ENCODE peak calls at places on chromosomes 2 and 18, in nine cellular contexts. G is K562, J is endothelial cell of umbilical vein, A is H1, F is transverse colon, E is HCT116, S is Panc1, Y is stomach, B is SK-N-SH. O is an unnamed sample. For H3K36me3, the result is how much of the 10 kb centered on the place peaks cover.

GRCh38 chr2:191386938-191387536 is 141.8 kb downstream of the MYO1B start:
- DNase-seq in A (no peak), E (no peak), S (no peak), F (no peak), Y (no peak), J (peak), B (no peak), G (no peak), O (no peak)

GRCh38 chr18:76709659-76710645 is 112.4 kb upstream of the ZNF236 start:
- DNase-seq in F (peak), E (peak), G (peak), A (peak), Y (peak), B (peak), J (peak), S (peak), O (no peak)

GRCh38 chr2:128306081-128306930 is 12.4 kb downstream of the HS6ST1 start:
- DNase-seq in B (no peak), A (no peak), S (no peak), F (peak), Y (peak), G (peak), E (no peak), J (no peak), O (no peak)

GRCh38 chr18:52190630-52191029 is 149.4 kb upstream of the DCC start:
- DNase-seq in B (no peak), A (no peak), F (no peak), G (no peak), Y (no peak), E (no peak), S (no peak), J (no peak), O (no peak)

GRCh38 chr2:219230201-219230540 is 565 bp downstream of the ANKZF1 start:
- DNase-seq in A (peak), B (peak), E (no peak), Y (peak), S (no peak), F (peak), J (no peak), G (peak), O (no peak)

GRCh38 chr18:73365018-73365417 is 497.2 kb upstream of the NETO1 start:
- DNase-seq in J (no peak), A (no peak), B (no peak), E (no peak), S (no peak), Y (no peak), F (no peak), G (no peak), O (no peak)

GRCh38 chr2:219475697-219476604 is 22.7 kb upstream of the GMPPA start:
- DNase-seq in B (peak), A (peak), E (no peak), S (no peak), G (peak), Y (peak), J (peak), F (peak), O (no peak)

GRCh38 chr2:174914894-174915760 is 90.1 kb downstream of the CHN1 start:
- DNase-seq in S (no peak), A (no peak), B (peak), Y (peak), G (no peak), E (no peak), J (peak), F (no peak), O (no peak)

GRCh38 chr2:181607629-181608627 is 49.0 kb downstream of the CERKL start:
- DNase-seq in Y (no peak), J (no peak), F (no peak), G (no peak), S (no peak), E (peak), B (no peak), A (no peak), O (no peak)

GRCh38 chr18:53971331-53971730 is 253.1 kb downstream of the MBD2 start:
- DNase-seq in E (no peak), G (no peak), Y (no peak), A (no peak), B (no peak), F (no peak), J (no peak), S (no peak), O (no peak)

GRCh38 chr2:101617188-101617587 is 80.3 kb upstream of the MAP4K4 start:
- DNase-seq in Y (no peak), E (no peak), J (no peak), G (no peak), A (no peak), F (no peak), S (no peak), B (no peak), O (no peak)

GRCh38 chr18:3424280-3424890 is 25.6 kb upstream of the TGIF1 start:
- DNase-seq in Y (no peak), E (no peak), B (no peak), A (no peak), S (no peak), G (no peak), J (no peak), F (no peak), O (no peak)

GRCh38 chr2:1967242-1968210 is 223.2 kb upstream of the PXDN start:
- DNase-seq in Y (no peak), S (no peak), J (no peak), G (no peak), B (peak), A (no peak), E (no peak), F (no peak), O (peak)

GRCh38 chr2:76197842-76198448 is 487.2 kb upstream of the GCFC2 start:
- DNase-seq in B (no peak), Y (peak), G (peak), A (peak), J (peak), S (peak), E (peak), F (peak), O (no peak)

GRCh38 chr2:16623046-16623445 is 42.6 kb downstream of the CYRIA start:
- DNase-seq in F (no peak), J (no peak), Y (no peak), E (no peak), B (no peak), S (no peak), G (no peak), A (no peak), O (no peak)

GRCh38 chr2:237581751-237582746 is 8.5 kb downstream of the RAB17 start:
- DNase-seq in A (no peak), G (no peak), J (peak), E (no peak), S (no peak), Y (peak), F (peak), B (peak), O (no peak)

GRCh38 chr2:85549826-85550225 is 10.9 kb downstream of the MAT2A start:
- DNase-seq in Y (no peak), J (peak), S (no peak), F (no peak), G (no peak), B (no peak), A (no peak), E (no peak), O (no peak)

GRCh38 chr2:215848679-215849078 is 164.7 kb downstream of the MREG start:
- DNase-seq in A (no peak), Y (no peak), J (peak), S (no peak), E (no peak), F (no peak), B (no peak), G (no peak), O (no peak)

GRCh38 chr18:57542801-57543427 is 43.6 kb downstream of the FECH start:
- DNase-seq in F (no peak), G (no peak), B (peak), J (no peak), E (no peak), Y (no peak), A (no peak), S (no peak), O (no peak)

GRCh38 chr2:39114771-39115170 is 6.1 kb downstream of the SOS1 start:
- DNase-seq in J (no peak), E (no peak), G (no peak), Y (no peak), S (no peak), A (no peak), F (no peak), B (no peak), O (no peak)

GRCh38 chr2:196251132-196251531 is 79.8 kb upstream of the STK17B start:
- DNase-seq in S (no peak), J (no peak), E (no peak), A (no peak), Y (no peak), G (no peak), B (no peak), F (no peak), O (no peak)

GRCh38 chr2:71348302-71348701 is 16.7 kb downstream of the ZNF638 start:
- DNase-seq in A (no peak), F (no peak), B (no peak), E (no peak), G (peak), Y (no peak), J (peak), S (no peak), O (no peak)

GRCh38 chr2:7984693-7985353 is 697.0 kb upstream of the ID2 start:
- DNase-seq in B (no peak), F (no peak), A (no peak), E (no peak), Y (no peak), G (no peak), S (no peak), J (no peak), O (no peak)

GRCh38 chr2:112156152-112156986 is 18.2 kb downstream of the FBLN7 start:
- DNase-seq in A (no peak), Y (no peak), S (no peak), G (no peak), E (no peak), B (no peak), F (no peak), J (no peak), O (peak)

GRCh38 chr18:13175754-13176210 is 42.8 kb upstream of the LDLRAD4 start:
- DNase-seq in G (peak), Y (no peak), E (no peak), F (no peak), J (peak), S (no peak), B (no peak), A (no peak), O (no peak)

GRCh38 chr18:44744206-44745180 is 63.8 kb downstream of the SETBP1 start:
- DNase-seq in B (peak), E (no peak), G (peak), Y (no peak), J (no peak), S (no peak), A (peak), F (no peak), O (no peak)

GRCh38 chr2:171210864-171211431 is 50.3 kb upstream of the TLK1 start:
- DNase-seq in G (no peak), E (no peak), Y (no peak), S (no peak), J (no peak), B (no peak), A (no peak), F (no peak), O (no peak)

GRCh38 chr2:111665551-111666116 is 218.4 kb downstream of the ANAPC1 start:
- DNase-seq in A (peak), Y (no peak), S (no peak), J (no peak), F (no peak), B (no peak), G (no peak), E (no peak), O (peak)

GRCh38 chr2:44155577-44156446 is 12.9 kb upstream of the PPM1B start:
- DNase-seq in A (no peak), B (no peak), J (no peak), S (no peak), G (no peak), Y (no peak), E (no peak), F (no peak), O (no peak)

GRCh38 chr2:134097740-134098139 is 156.1 kb upstream of the MGAT5 start:
- DNase-seq in A (no peak), Y (no peak), F (no peak), G (no peak), E (no peak), S (no peak), B (no peak), J (no peak), O (no peak)

GRCh38 chr2:88831792-88832248 is 140.3 kb downstream of the RPIA start:
- DNase-seq in E (peak), G (peak), J (peak), Y (peak), S (peak), A (peak), F (peak), B (peak), O (no peak)

GRCh38 chr2:150307258-150307657 is 180.2 kb downstream of the RND3 start:
- DNase-seq in E (no peak), S (no peak), Y (no peak), J (no peak), F (no peak), G (no peak), B (no peak), A (no peak), O (no peak)

GRCh38 chr2:12303181-12304030 is 413.3 kb upstream of the TRIB2 start:
- DNase-seq in B (no peak), J (no peak), Y (no peak), A (no peak), G (no peak), E (no peak), F (no peak), S (no peak), O (no peak)

GRCh38 chr2:139369423-139370409 is 589.5 kb upstream of the NXPH2 start:
- DNase-seq in G (no peak), S (no peak), E (no peak), B (no peak), F (no peak), Y (no peak), J (no peak), A (no peak), O (no peak)

GRCh38 chr2:201813996-201814845 is 7.9 kb downstream of the CDK15 start:
- DNase-seq in E (no peak), B (peak), A (no peak), G (no peak), S (no peak), J (no peak), Y (no peak), F (no peak), O (no peak)

GRCh38 chr2:178819147-178819875 is 12.1 kb upstream of the TTN start:
- DNase-seq in F (no peak), Y (no peak), E (no peak), B (no peak), S (no peak), G (no peak), A (no peak), J (peak), O (no peak)

GRCh38 chr2:71693286-71694270 is 240.2 kb downstream of the DYSF start:
- DNase-seq in A (no peak), B (peak), F (no peak), S (no peak), G (no peak), J (no peak), E (no peak), Y (no peak), O (no peak)

GRCh38 chr2:37774976-37775907 is 103.8 kb upstream of the CDC42EP3 start:
- DNase-seq in F (no peak), E (no peak), S (no peak), B (no peak), G (no peak), Y (no peak), J (peak), A (no peak), O (no peak)

GRCh38 chr18:64678048-64678447 is 529.2 kb upstream of the LINC00305 start:
- DNase-seq in J (no peak), F (no peak), S (no peak), B (no peak), E (no peak), G (no peak), Y (no peak), A (no peak), O (no peak)

DNA sequence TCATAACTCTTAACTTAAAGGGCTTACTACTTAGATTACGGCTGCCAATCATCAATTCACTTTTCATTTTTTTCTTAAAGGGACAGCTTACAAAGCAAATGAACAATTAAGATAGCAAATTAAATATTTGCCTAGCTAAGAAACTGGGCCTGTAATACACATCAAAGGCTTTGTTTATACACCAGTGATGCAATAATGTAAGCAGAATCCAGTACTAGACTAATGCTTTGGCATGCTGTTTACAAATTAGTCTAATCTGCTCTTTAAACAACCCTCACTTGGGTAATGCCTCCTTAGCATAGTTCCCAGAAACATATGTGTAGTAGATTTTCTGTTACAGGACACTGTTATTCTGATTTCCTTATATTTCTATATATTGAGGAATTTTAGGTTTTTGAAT is 105.8 kb downstream of the ARHGAP28 start:
- DNase-seq in J (no peak), F (no peak), A (no peak), G (no peak), E (no peak), S (no peak), B (no peak), Y (no peak), O (no peak)
- TF ChIP-seq POLR2AphosphoS5 in J (no peak), F (no peak), A (no peak), G (no peak), E (no peak), S (no peak), B (no peak), Y (no peak), O (no peak)

DNA sequence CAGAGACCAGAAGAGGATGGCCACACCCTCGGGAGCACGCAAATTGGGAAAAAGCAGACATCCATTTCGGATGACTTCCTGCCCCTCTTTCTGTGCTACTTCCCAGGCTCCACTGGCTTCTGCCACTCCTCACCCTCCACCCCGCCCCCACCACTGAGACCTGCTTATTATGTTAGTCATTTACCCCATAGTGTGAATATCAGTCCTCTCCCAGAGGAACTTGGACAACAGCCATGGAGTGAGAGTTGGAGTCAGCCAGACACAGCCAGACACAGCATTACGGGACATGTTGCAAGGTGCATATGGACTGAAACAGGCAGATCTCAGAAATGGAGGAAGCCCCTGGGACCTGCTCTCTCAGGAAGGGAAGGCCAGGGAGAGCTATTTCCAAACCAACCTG is 51.8 kb downstream of the CTIF start:
- DNase-seq in B (no peak), Y (no peak), S (no peak), A (no peak), J (no peak), G (no peak), F (no peak), E (peak), O (no peak)
- TF ChIP-seq CTCF in B (no peak), Y (no peak), S (no peak), A (no peak), J (no peak), G (no peak), F (no peak), E (no peak), O (no peak)

GRCh38 chr2:105269426-105269825 is 27.9 kb downstream of the GPR45 start:
- DNase-seq in F (no peak), B (no peak), S (no peak), G (no peak), Y (no peak), A (no peak), E (no peak), J (no peak), O (no peak)

GRCh38 chr2:105274046-105274445 is 32.5 kb downstream of the GPR45 start:
- DNase-seq in J (peak), E (no peak), B (no peak), A (no peak), S (no peak), Y (no peak), F (no peak), G (no peak), O (no peak)

GRCh38 chr2:105271393-105272045 is 30.0 kb downstream of the GPR45 start:
- DNase-seq in F (no peak), S (no peak), Y (no peak), B (no peak), J (no peak), G (no peak), A (no peak), E (no peak), O (no peak)

GRCh38 chr2:105272176-105272575 is 30.6 kb downstream of the GPR45 start:
- DNase-seq in A (no peak), B (no peak), Y (no peak), E (no peak), J (no peak), F (no peak), G (no peak), S (no peak), O (no peak)
- H3K36me3 ChIP-seq in A (under half), B (under half), Y (half or more), E (under half), J (half or more), F (under half), G (half or more), S (under half), O (half or more)

DNA sequence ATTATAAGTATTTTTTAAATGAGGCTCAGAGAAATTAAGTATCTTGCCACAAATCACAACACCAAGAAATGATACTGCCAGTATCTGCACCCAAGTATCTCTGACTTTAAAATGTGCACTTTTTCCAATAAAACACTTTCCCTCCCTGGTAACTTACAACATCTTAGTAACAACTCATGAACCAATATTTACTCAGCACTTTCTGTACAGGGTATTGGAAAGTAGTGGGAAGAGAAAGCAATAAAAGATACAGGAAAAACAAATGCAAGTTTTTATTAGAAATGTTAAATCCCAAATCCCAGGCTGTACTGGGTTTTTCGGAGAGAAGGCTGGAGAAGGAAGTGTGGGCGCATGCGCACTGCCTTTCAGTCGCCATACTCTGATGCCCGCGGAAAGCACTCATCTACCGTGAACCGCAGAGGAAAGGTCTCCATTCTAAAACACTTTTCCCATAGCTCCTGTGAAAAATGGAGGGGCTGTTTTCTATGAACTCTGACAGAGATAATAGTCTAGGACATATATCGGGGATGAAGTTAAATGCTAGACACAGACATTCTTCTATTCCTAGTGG is 52.1 kb downstream of the L3MBTL4 start:
- DNase-seq in A (no peak), J (no peak), S (no peak), Y (no peak), B (no peak), E (no peak), F (no peak), G (peak), O (no peak)
- TF ChIP-seq POLR2AphosphoS5 in A (no peak), J (no peak), S (no peak), Y (no peak), B (no peak), E (no peak), F (no peak), G (no peak), O (no peak)